ENCODE peak calls at places on chromosomes 16 and 17, in four cellular contexts. One of them, this sample, is unnamed.

GRCh38 chr17:62614142-62614541 is 13.3 kb upstream of the MRC2 start:
- DNase-seq in SK-N-SH: no peak
- DNase-seq in GM12878: no peak
- DNase-seq in HepG2: no peak
- DNase-seq in this sample: no peak

GRCh38 chr17:32552280-32552679 is 65.5 kb downstream of the CDK5R1 start:
- DNase-seq in SK-N-SH: no peak
- DNase-seq in GM12878: no peak
- DNase-seq in HepG2: no peak
- DNase-seq in this sample: no peak

GRCh38 chr17:72518810-72519597 is 398.2 kb downstream of the SOX9 start:
- DNase-seq in SK-N-SH: no peak
- DNase-seq in GM12878: no peak
- DNase-seq in HepG2: peak
- DNase-seq in this sample: no peak

GRCh38 chr16:57128787-57129389 is 36.5 kb downstream of the CPNE2 start:
- DNase-seq in SK-N-SH: no peak
- DNase-seq in GM12878: peak
- DNase-seq in HepG2: no peak
- DNase-seq in this sample: no peak

GRCh38 chr17:55699178-55699865 is 23.3 kb downstream of the TMEM100 start:
- DNase-seq in SK-N-SH: no peak
- DNase-seq in GM12878: no peak
- DNase-seq in HepG2: no peak
- DNase-seq in this sample: no peak

GRCh38 chr16:23901178-23902131 is 65.7 kb downstream of the PRKCB start:
- DNase-seq in SK-N-SH: no peak
- DNase-seq in GM12878: no peak
- DNase-seq in HepG2: no peak
- DNase-seq in this sample: no peak

GRCh38 chr16:80006175-80006895 is 405.8 kb upstream of the MAF start:
- DNase-seq in SK-N-SH: no peak
- DNase-seq in GM12878: no peak
- DNase-seq in HepG2: no peak
- DNase-seq in this sample: no peak

GRCh38 chr16:89193021-89193575 is 7.2 kb downstream of the SLC22A31 start:
- DNase-seq in SK-N-SH: peak
- DNase-seq in GM12878: no peak
- DNase-seq in HepG2: peak
- DNase-seq in this sample: peak

GRCh38 chr16:84718-85452 is 6.9 kb downstream of the MPG start:
- DNase-seq in SK-N-SH: no peak
- DNase-seq in GM12878: peak
- DNase-seq in HepG2: no peak
- DNase-seq in this sample: no peak

GRCh38 chr17:17205368-17206148 is 575 bp downstream of the PLD6 start:
- DNase-seq in SK-N-SH: peak
- DNase-seq in GM12878: peak
- DNase-seq in HepG2: peak
- DNase-seq in this sample: no peak

GRCh38 chr17:17203173-17203730 is 2.9 kb downstream of the PLD6 start:
- DNase-seq in SK-N-SH: no peak
- DNase-seq in GM12878: no peak
- DNase-seq in HepG2: no peak
- DNase-seq in this sample: no peak

GRCh38 chr17:17204635-17205231 is 1.4 kb downstream of the PLD6 start:
- DNase-seq in SK-N-SH: no peak
- DNase-seq in GM12878: no peak
- DNase-seq in HepG2: no peak
- DNase-seq in this sample: no peak

GRCh38 chr17:17201907-17202306 is 4.2 kb downstream of the PLD6 start:
- DNase-seq in SK-N-SH: no peak
- DNase-seq in GM12878: no peak
- DNase-seq in HepG2: no peak
- DNase-seq in this sample: no peak

GRCh38 chr17:17204041-17204591 is 2.0 kb downstream of the PLD6 start:
- DNase-seq in SK-N-SH: no peak
- DNase-seq in GM12878: no peak
- DNase-seq in HepG2: no peak
- DNase-seq in this sample: no peak
- TF ChIP-seq TCF12 in SK-N-SH: no peak
- TF ChIP-seq TCF12 in GM12878: no peak
- TF ChIP-seq TCF12 in HepG2: no peak
- TF ChIP-seq TCF12 in this sample: no peak

GRCh38 chr17:41784207-41784744 is 2.2 kb downstream of the JUP start:
- DNase-seq in SK-N-SH: peak
- DNase-seq in GM12878: no peak
- DNase-seq in HepG2: no peak
- DNase-seq in this sample: no peak
- TF ChIP-seq TCF12 in SK-N-SH: no peak
- TF ChIP-seq TCF12 in GM12878: no peak
- TF ChIP-seq TCF12 in HepG2: no peak
- TF ChIP-seq TCF12 in this sample: no peak

GRCh38 chr17:82134101-82134500 is 36.1 kb upstream of the FASN start:
- DNase-seq in SK-N-SH: peak
- DNase-seq in GM12878: no peak
- DNase-seq in HepG2: no peak
- DNase-seq in this sample: no peak
- TF ChIP-seq TCF12 in SK-N-SH: no peak
- TF ChIP-seq TCF12 in GM12878: no peak
- TF ChIP-seq TCF12 in HepG2: no peak
- TF ChIP-seq TCF12 in this sample: no peak

GRCh38 chr16:72972878-72973571 is 74.9 kb downstream of the ZFHX3 start:
- DNase-seq in SK-N-SH: no peak
- DNase-seq in GM12878: no peak
- DNase-seq in HepG2: no peak
- DNase-seq in this sample: no peak
- TF ChIP-seq TCF12 in SK-N-SH: no peak
- TF ChIP-seq TCF12 in GM12878: no peak
- TF ChIP-seq TCF12 in HepG2: no peak
- TF ChIP-seq TCF12 in this sample: no peak

GRCh38 chr17:78898075-78898836 is 4.7 kb downstream of the CEP295NL start:
- DNase-seq in SK-N-SH: no peak
- DNase-seq in GM12878: no peak
- DNase-seq in HepG2: no peak
- DNase-seq in this sample: no peak

GRCh38 chr17:78897639-78897996 is 5.4 kb downstream of the CEP295NL start:
- DNase-seq in SK-N-SH: no peak
- DNase-seq in GM12878: no peak
- DNase-seq in HepG2: no peak
- DNase-seq in this sample: no peak

GRCh38 chr17:78896834-78897638 is 6.0 kb downstream of the CEP295NL start:
- DNase-seq in SK-N-SH: peak
- DNase-seq in GM12878: no peak
- DNase-seq in HepG2: no peak
- DNase-seq in this sample: no peak

GRCh38 chr17:78895322-78895721 is 7.7 kb downstream of the CEP295NL start:
- DNase-seq in SK-N-SH: no peak
- DNase-seq in GM12878: no peak
- DNase-seq in HepG2: no peak
- DNase-seq in this sample: no peak

GRCh38 chr17:78896091-78896833 is 6.7 kb downstream of the CEP295NL start:
- DNase-seq in SK-N-SH: peak
- DNase-seq in GM12878: no peak
- DNase-seq in HepG2: no peak
- DNase-seq in this sample: no peak
- TF ChIP-seq TCF12 in SK-N-SH: no peak
- TF ChIP-seq TCF12 in GM12878: no peak
- TF ChIP-seq TCF12 in HepG2: no peak
- TF ChIP-seq TCF12 in this sample: no peak

This sample was measured in H1.